ENCODE peak calls at places on chromosomes 11 and 22, in four cellular contexts. N, X, W and S are unnamed samples.

GRCh38 chr11:43130616-43131015 is 181.2 kb upstream of the API5 start:
- DNase-seq in N (no peak), X (peak; percentile 4), W (no peak), S (no peak)

GRCh38 chr11:2298131-2298794 is 3.5 kb downstream of the C11orf21 start:
- DNase-seq in N (no peak), X (no peak), W (no peak), S (no peak)

GRCh38 chr22:35409783-35410662 is 10.1 kb downstream of the MCM5 start:
- DNase-seq in N (peak; percentile 31), X (peak; percentile 17), W (no peak), S (no peak)

GRCh38 chr11:72493426-72494108 is 59.2 kb upstream of the CLPB start:
- DNase-seq in N (no peak), X (no peak), W (no peak), S (no peak)

GRCh38 chr11:94788396-94788795 is 20.2 kb downstream of the AMOTL1 start:
- DNase-seq in N (no peak), X (no peak), W (no peak), S (peak; percentile 51)

GRCh38 chr11:34242037-34242625 is 115.7 kb downstream of the ABTB2 start:
- DNase-seq in N (peak; percentile 51), X (no peak), W (peak; percentile 65), S (peak; percentile 54)

GRCh38 chr11:63879598-63879997 is 37.4 kb downstream of the RCOR2 start:
- DNase-seq in N (peak; percentile 16), X (no peak), W (no peak), S (no peak)

GRCh38 chr11:45181595-45182550 is 35.4 kb downstream of the PRDM11 start:
- DNase-seq in N (no peak), X (no peak), W (no peak), S (no peak)

GRCh38 chr11:93024376-93024775 is 54.9 kb downstream of the MTNR1B start:
- DNase-seq in N (no peak), X (no peak), W (no peak), S (peak; percentile 45)

DNA sequence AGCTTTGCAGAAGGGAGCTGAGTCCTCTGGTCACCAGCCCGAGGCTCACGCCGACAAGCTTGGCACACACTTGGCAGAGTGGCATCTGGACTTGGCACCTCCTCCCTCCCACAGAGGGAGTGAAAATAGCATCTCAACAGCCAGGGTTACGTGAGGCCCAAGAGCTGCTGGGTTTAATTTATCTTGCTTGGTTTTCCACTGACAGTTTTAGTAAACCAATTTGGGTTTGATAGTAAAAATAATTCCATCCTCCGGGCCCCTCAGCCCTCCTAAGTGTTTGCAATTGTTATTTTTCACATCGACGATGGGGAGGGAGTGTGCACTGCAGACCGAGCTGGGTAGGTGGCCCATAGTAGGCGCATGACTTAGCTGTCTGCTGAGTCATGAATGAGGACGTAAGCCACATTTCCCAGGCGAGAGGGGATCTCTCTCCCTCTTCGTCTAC is 107.6 kb upstream of the ASPHD2 start:
- DNase-seq in N (peak; percentile 6), X (peak; percentile 51), W (peak; percentile 9), S (peak; percentile 64)
- TF ChIP-seq CTCF in N (no peak), X (no peak), W (no peak), S (no peak)

GRCh38 chr11:65435981-65436411 is 13.4 kb downstream of the NEAT1 start:
- DNase-seq in N (peak; percentile 54), X (no peak), W (peak; percentile 44), S (peak; percentile 53)
- H3K4me3 ChIP-seq in N (peak overlapping the region; percentile 6), X (peak overlapping the region; percentile 27), W (no peak overlapping the region), S (no peak overlapping the region)

GRCh38 chr11:12483604-12484003 is 106.2 kb downstream of the PARVA start:
- DNase-seq in N (no peak), X (no peak), W (no peak), S (no peak)

GRCh38 chr11:12489246-12489772 is 111.9 kb downstream of the PARVA start:
- DNase-seq in N (no peak), X (no peak), W (no peak), S (no peak)

GRCh38 chr11:12480401-12480800 is 103.0 kb downstream of the PARVA start:
- DNase-seq in N (no peak), X (no peak), W (no peak), S (no peak)

GRCh38 chr11:12482839-12483238 is 105.5 kb downstream of the PARVA start:
- DNase-seq in N (no peak), X (peak; percentile 39), W (no peak), S (no peak)

DNA sequence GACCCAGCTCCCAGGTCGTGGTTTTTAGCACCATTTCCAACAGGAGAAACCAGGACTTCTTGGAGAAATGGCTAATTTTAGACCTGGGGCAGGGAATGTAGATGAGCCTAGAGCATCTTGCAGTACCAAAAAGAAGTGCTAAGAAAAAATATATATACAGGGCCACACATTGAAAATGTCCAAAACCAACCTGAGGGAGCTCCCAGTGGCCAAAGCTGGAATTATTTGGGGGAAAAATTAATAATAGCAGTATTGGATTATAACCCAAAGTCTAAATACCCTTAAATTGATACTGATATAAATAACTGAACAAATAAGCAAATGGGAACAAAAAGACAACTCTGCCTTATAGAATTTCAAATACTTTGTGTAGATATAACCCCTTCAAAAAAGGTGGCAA is 108.0 kb downstream of the PARVA start:
- DNase-seq in N (peak; percentile 30), X (no peak), W (no peak), S (no peak)
- TF ChIP-seq CTCF in N (peak; percentile 59), X (peak; percentile 26), W (peak; percentile 28), S (peak; percentile 57)

GRCh38 chr22:19173047-19174035 is 5.2 kb downstream of the SLC25A1 start:
- DNase-seq in N (no peak), X (no peak), W (no peak), S (peak; percentile 25)
- H3K4me3 ChIP-seq in N (peak overlapping the region; percentile 84), X (no peak overlapping the region), W (no peak overlapping the region), S (peak overlapping the region; percentile 90)

GRCh38 chr11:22192289-22192641 is 620 bp upstream of the ANO5 start:
- DNase-seq in N (no peak), X (peak; percentile 8), W (peak; percentile 60), S (no peak)
- TF ChIP-seq CTCF in N (no peak), X (no peak), W (peak; percentile 51), S (no peak)

GRCh38 chr22:17218341-17218740 is 894 bp downstream of the ADA2 start:
- DNase-seq in N (no peak), X (no peak), W (no peak), S (no peak)
- H3K4me3 ChIP-seq in N (no peak overlapping the region), X (peak overlapping the region; percentile 57), W (no peak overlapping the region), S (no peak overlapping the region)

DNA sequence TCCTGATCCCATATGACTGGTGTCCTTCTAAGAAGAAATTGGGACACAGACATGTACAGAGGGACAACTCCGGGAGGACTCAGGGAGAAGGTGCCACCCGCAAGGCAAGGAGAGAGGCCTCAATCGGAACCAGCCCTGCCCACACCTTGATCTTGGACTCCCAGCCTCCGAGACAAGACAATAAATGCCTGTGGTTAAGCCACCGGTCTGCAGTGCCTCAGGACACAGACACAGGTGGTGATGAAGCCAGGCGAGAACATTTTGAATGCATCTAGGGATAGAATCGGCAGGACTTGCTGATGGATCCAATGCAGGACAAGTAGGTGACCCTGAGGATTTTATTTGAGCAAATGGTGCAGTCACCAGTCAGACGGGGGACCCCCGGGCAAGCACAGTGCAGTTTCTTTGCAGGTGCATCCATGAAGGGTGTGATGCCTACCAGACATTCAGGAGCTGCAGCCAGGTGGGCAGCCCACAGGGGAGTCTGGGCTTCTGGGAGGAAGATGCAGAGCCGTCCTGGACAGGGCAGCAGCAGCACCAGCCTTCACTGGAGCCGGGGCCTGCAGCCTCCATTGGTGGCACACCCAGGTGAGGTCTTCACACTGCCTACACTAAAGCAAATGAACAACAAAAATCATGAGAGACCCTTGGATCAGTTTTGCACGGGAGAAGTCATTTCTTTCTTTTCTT is 20.2 kb upstream of the SEPTIN5 start:
- DNase-seq in N (no peak), X (no peak), W (no peak), S (no peak)
- TF ChIP-seq CTCF in N (no peak), X (no peak), W (no peak), S (no peak)

GRCh38 chr11:26578998-26579635 is 7.1 kb upstream of the MUC15 start:
- DNase-seq in N (peak; percentile 24), X (no peak), W (no peak), S (peak; percentile 93)

GRCh38 chr11:26580929-26581328 is 8.9 kb upstream of the MUC15 start:
- DNase-seq in N (peak; percentile 20), X (no peak), W (peak; percentile 24), S (peak; percentile 90)

GRCh38 chr11:26583550-26583949 is 11.5 kb upstream of the MUC15 start:
- DNase-seq in N (peak; percentile 91), X (no peak), W (peak; percentile 20), S (peak; percentile 80)

GRCh38 chr11:26575946-26576345 is 3.9 kb upstream of the MUC15 start:
- DNase-seq in N (peak; percentile 50), X (no peak), W (no peak), S (peak; percentile 63)

GRCh38 chr11:26579683-26580082 is 7.6 kb upstream of the MUC15 start:
- DNase-seq in N (no peak), X (no peak), W (no peak), S (peak; percentile 43)
- H3K4me3 ChIP-seq in N (no peak overlapping the region), X (no peak overlapping the region), W (no peak overlapping the region), S (no peak overlapping the region)